ENCODE peak calls at places on chromosomes 2 and 18, in ten cellular contexts. One of them, this sample, is unnamed.

GRCh38 chr2:54946220-54946568 is 104.1 kb downstream of the RTN4 start:
- DNase-seq in activated naive CD4-positive, alpha-beta T cell: no peak
- DNase-seq in foreskin keratinocyte: no peak
- DNase-seq in AG04449: no peak
- DNase-seq in NCI-H524: no peak
- DNase-seq in posterior cingulate gyrus: no peak
- DNase-seq in NCI-H345: no peak
- DNase-seq in lower lobe of right lung: no peak
- DNase-seq in neural crest cell: no peak
- DNase-seq in GM03348: no peak
- DNase-seq in this sample: no peak

GRCh38 chr2:211216221-211216620 is 659.8 kb downstream of the CPS1 start:
- DNase-seq in activated naive CD4-positive, alpha-beta T cell: no peak
- DNase-seq in foreskin keratinocyte: peak
- DNase-seq in AG04449: no peak
- DNase-seq in NCI-H524: no peak
- DNase-seq in posterior cingulate gyrus: no peak
- DNase-seq in NCI-H345: no peak
- DNase-seq in lower lobe of right lung: no peak
- DNase-seq in neural crest cell: no peak
- DNase-seq in GM03348: no peak
- DNase-seq in this sample: no peak

GRCh38 chr2:107088156-107088555 is 202.2 kb upstream of the ST6GAL2 start:
- DNase-seq in activated naive CD4-positive, alpha-beta T cell: no peak
- DNase-seq in foreskin keratinocyte: no peak
- DNase-seq in AG04449: no peak
- DNase-seq in NCI-H524: no peak
- DNase-seq in posterior cingulate gyrus: no peak
- DNase-seq in NCI-H345: no peak
- DNase-seq in lower lobe of right lung: no peak
- DNase-seq in neural crest cell: no peak
- DNase-seq in GM03348: no peak
- DNase-seq in this sample: no peak

GRCh38 chr2:102070058-102070642 is 72.4 kb upstream of the IL1R1 start:
- DNase-seq in activated naive CD4-positive, alpha-beta T cell: no peak
- DNase-seq in foreskin keratinocyte: peak
- DNase-seq in AG04449: no peak
- DNase-seq in NCI-H524: no peak
- DNase-seq in posterior cingulate gyrus: no peak
- DNase-seq in NCI-H345: no peak
- DNase-seq in lower lobe of right lung: peak
- DNase-seq in neural crest cell: no peak
- DNase-seq in GM03348: peak
- DNase-seq in this sample: no peak

GRCh38 chr2:237278593-237278992 is 135.4 kb downstream of the COL6A3 start:
- DNase-seq in activated naive CD4-positive, alpha-beta T cell: no peak
- DNase-seq in foreskin keratinocyte: no peak
- DNase-seq in AG04449: no peak
- DNase-seq in NCI-H524: no peak
- DNase-seq in posterior cingulate gyrus: no peak
- DNase-seq in NCI-H345: no peak
- DNase-seq in lower lobe of right lung: no peak
- DNase-seq in neural crest cell: no peak
- DNase-seq in GM03348: peak
- DNase-seq in this sample: no peak

GRCh38 chr2:239156516-239157265 is 244.1 kb downstream of the HDAC4 start:
- DNase-seq in activated naive CD4-positive, alpha-beta T cell: no peak
- DNase-seq in foreskin keratinocyte: no peak
- DNase-seq in AG04449: no peak
- DNase-seq in NCI-H524: no peak
- DNase-seq in posterior cingulate gyrus: peak
- DNase-seq in NCI-H345: no peak
- DNase-seq in lower lobe of right lung: peak
- DNase-seq in neural crest cell: no peak
- DNase-seq in GM03348: no peak
- DNase-seq in this sample: no peak

GRCh38 chr2:172429351-172429968 is 2.1 kb downstream of the ITGA6 start:
- DNase-seq in activated naive CD4-positive, alpha-beta T cell: no peak
- DNase-seq in foreskin keratinocyte: peak
- DNase-seq in AG04449: no peak
- DNase-seq in NCI-H524: no peak
- DNase-seq in posterior cingulate gyrus: no peak
- DNase-seq in NCI-H345: no peak
- DNase-seq in lower lobe of right lung: no peak
- DNase-seq in neural crest cell: no peak
- DNase-seq in GM03348: peak
- DNase-seq in this sample: no peak

GRCh38 chr2:114714316-114714715 is 271.9 kb downstream of the DPP10 start:
- DNase-seq in activated naive CD4-positive, alpha-beta T cell: no peak
- DNase-seq in foreskin keratinocyte: no peak
- DNase-seq in AG04449: no peak
- DNase-seq in NCI-H524: no peak
- DNase-seq in posterior cingulate gyrus: no peak
- DNase-seq in NCI-H345: no peak
- DNase-seq in lower lobe of right lung: no peak
- DNase-seq in neural crest cell: no peak
- DNase-seq in GM03348: no peak
- DNase-seq in this sample: no peak

GRCh38 chr18:5630057-5630765 is 86.4 kb upstream of the EPB41L3 start:
- DNase-seq in activated naive CD4-positive, alpha-beta T cell: no peak
- DNase-seq in foreskin keratinocyte: peak
- DNase-seq in AG04449: no peak
- DNase-seq in NCI-H524: peak
- DNase-seq in posterior cingulate gyrus: peak
- DNase-seq in NCI-H345: peak
- DNase-seq in lower lobe of right lung: peak
- DNase-seq in neural crest cell: peak
- DNase-seq in GM03348: peak
- DNase-seq in this sample: peak

GRCh38 chr2:129801575-129801974 is 177.9 kb upstream of the RAB6C start:
- DNase-seq in activated naive CD4-positive, alpha-beta T cell: no peak
- DNase-seq in foreskin keratinocyte: peak
- DNase-seq in AG04449: no peak
- DNase-seq in NCI-H524: no peak
- DNase-seq in posterior cingulate gyrus: no peak
- DNase-seq in NCI-H345: peak
- DNase-seq in lower lobe of right lung: no peak
- DNase-seq in neural crest cell: no peak
- DNase-seq in GM03348: no peak
- DNase-seq in this sample: no peak

GRCh38 chr2:43021791-43022500 is 204.5 kb downstream of the ZFP36L2 start:
- DNase-seq in activated naive CD4-positive, alpha-beta T cell: no peak
- DNase-seq in foreskin keratinocyte: peak
- DNase-seq in AG04449: no peak
- DNase-seq in NCI-H524: no peak
- DNase-seq in posterior cingulate gyrus: no peak
- DNase-seq in NCI-H345: no peak
- DNase-seq in lower lobe of right lung: no peak
- DNase-seq in neural crest cell: peak
- DNase-seq in GM03348: no peak
- DNase-seq in this sample: peak

GRCh38 chr18:57837917-57838548 is 34.9 kb upstream of the ATP8B1 start:
- DNase-seq in activated naive CD4-positive, alpha-beta T cell: no peak
- DNase-seq in foreskin keratinocyte: no peak
- DNase-seq in AG04449: no peak
- DNase-seq in NCI-H524: no peak
- DNase-seq in posterior cingulate gyrus: no peak
- DNase-seq in NCI-H345: no peak
- DNase-seq in lower lobe of right lung: no peak
- DNase-seq in neural crest cell: no peak
- DNase-seq in GM03348: no peak
- DNase-seq in this sample: no peak

GRCh38 chr2:11855120-11855760 is 108.8 kb downstream of the LPIN1 start:
- DNase-seq in activated naive CD4-positive, alpha-beta T cell: no peak
- DNase-seq in foreskin keratinocyte: no peak
- DNase-seq in AG04449: no peak
- DNase-seq in NCI-H524: peak
- DNase-seq in posterior cingulate gyrus: no peak
- DNase-seq in NCI-H345: no peak
- DNase-seq in lower lobe of right lung: no peak
- DNase-seq in neural crest cell: no peak
- DNase-seq in GM03348: no peak
- DNase-seq in this sample: no peak

GRCh38 chr18:61738042-61738441 is 154.8 kb downstream of the RNF152 start:
- DNase-seq in activated naive CD4-positive, alpha-beta T cell: no peak
- DNase-seq in foreskin keratinocyte: no peak
- DNase-seq in AG04449: no peak
- DNase-seq in NCI-H524: peak
- DNase-seq in posterior cingulate gyrus: no peak
- DNase-seq in NCI-H345: no peak
- DNase-seq in lower lobe of right lung: no peak
- DNase-seq in neural crest cell: no peak
- DNase-seq in GM03348: no peak
- DNase-seq in this sample: no peak

GRCh38 chr2:225040862-225041209 is 1.4 kb downstream of the DOCK10 start:
- DNase-seq in activated naive CD4-positive, alpha-beta T cell: no peak
- DNase-seq in foreskin keratinocyte: no peak
- DNase-seq in AG04449: no peak
- DNase-seq in NCI-H524: no peak
- DNase-seq in posterior cingulate gyrus: peak
- DNase-seq in NCI-H345: no peak
- DNase-seq in lower lobe of right lung: no peak
- DNase-seq in neural crest cell: no peak
- DNase-seq in GM03348: peak
- DNase-seq in this sample: no peak

GRCh38 chr18:37578886-37579513 is 13.4 kb upstream of the CELF4 start:
- DNase-seq in activated naive CD4-positive, alpha-beta T cell: no peak
- DNase-seq in foreskin keratinocyte: peak
- DNase-seq in AG04449: no peak
- DNase-seq in NCI-H524: peak
- DNase-seq in posterior cingulate gyrus: peak
- DNase-seq in NCI-H345: peak
- DNase-seq in lower lobe of right lung: no peak
- DNase-seq in neural crest cell: no peak
- DNase-seq in GM03348: peak
- DNase-seq in this sample: no peak

This sample was measured in substantia nigra.